ENCODE peak calls at places on chromosomes 12 and 14, in six cellular contexts. S is stimulated activated CD8-positive, alpha-beta memory T cell treated with anti-CD3 and anti-CD28 coated beads, Interleukin-15, amount 100 ng/mL, for 24 hours; G is RPMI8226; X is naive B cell; E is AML-193; Y is Caki2. O is an unnamed sample.

GRCh38 chr12:58757422-58757821 is 162.9 kb downstream of the LRIG3 start:
- DNase-seq in S (no peak), X (no peak), Y (no peak), E (no peak), G (peak; percentile 25), O (no peak)

GRCh38 chr12:85310456-85311076 is 30.5 kb downstream of the ALX1 start:
- DNase-seq in S (no peak), G (no peak), Y (peak; percentile 31), E (peak; percentile 40), X (no peak), O (no peak)

GRCh38 chr12:96241484-96242256 is 47.5 kb downstream of the ELK3 start:
- DNase-seq in S (peak; percentile 19), X (no peak), G (no peak), Y (no peak), E (no peak), O (no peak)

GRCh38 chr12:98714426-98714825 is 69.3 kb downstream of the APAF1 start:
- DNase-seq in S (no peak), X (no peak), G (no peak), Y (no peak), E (no peak), O (no peak)

GRCh38 chr14:31261859-31262739 is 54.5 kb upstream of the HECTD1 start:
- DNase-seq in S (no peak), Y (peak; percentile 84), G (no peak), X (no peak), E (peak; percentile 63), O (peak; percentile 77)

GRCh38 chr14:80269338-80269935 is 58.1 kb upstream of the DIO2 start:
- DNase-seq in Y (no peak), E (no peak), G (no peak), S (no peak), X (no peak), O (peak; percentile 16)

GRCh38 chr14:74425525-74426201 is 347 bp downstream of the SYNDIG1L start:
- DNase-seq in S (peak; percentile 27), X (peak; percentile 51), Y (peak; percentile 14), E (no peak), G (peak; percentile 52), O (no peak)

GRCh38 chr14:50342211-50343080 is 30.3 kb downstream of the DMAC2L start:
- DNase-seq in E (no peak), Y (peak; percentile 68), S (no peak), G (no peak), X (peak; percentile 44), O (no peak)